ENCODE peak calls at places on chromosomes 11 and 22, in five cellular contexts. O is heart left ventricle; L is naive thymus-derived CD4-positive, alpha-beta T cell; N is fibroblast of lung; Q is foreskin keratinocyte. Z is an unnamed sample.

GRCh38 chr11:73308963-73309960 is 1.2 kb downstream of the ARHGEF17 start:
- DNase-seq in N (peak; percentile 96), L (no peak), Q (peak; percentile 90), O (peak; percentile 93), Z (peak; percentile 80)

GRCh38 chr11:83278351-83278750 is 7.8 kb downstream of the CCDC90B start:
- DNase-seq in Q (no peak), O (no peak), N (no peak), L (no peak), Z (no peak)

GRCh38 chr22:41314821-41315220 is 13.5 kb downstream of the ZC3H7B start:
- DNase-seq in N (no peak), L (no peak), O (no peak), Q (peak; percentile 51), Z (no peak)

GRCh38 chr11:76666408-76666807 is 4.1 kb downstream of the LRRC32 start:
- DNase-seq in O (peak; percentile 73), Q (no peak), N (peak; percentile 46), L (no peak), Z (peak; percentile 54)

GRCh38 chr11:67271548-67272284 is 5.4 kb downstream of the GRK2 start:
- DNase-seq in L (peak; percentile 64), N (no peak), Q (no peak), O (peak; percentile 22), Z (peak; percentile 30)

GRCh38 chr11:86666193-86666592 is 6.2 kb downstream of the ME3 start:
- DNase-seq in Q (peak; percentile 73), L (no peak), O (no peak), N (no peak), Z (no peak)

GRCh38 chr11:130431806-130432205 is 3.4 kb upstream of the ADAMTS8 start:
- DNase-seq in Q (no peak), L (no peak), N (peak; percentile 71), O (no peak), Z (no peak)

GRCh38 chr11:33598426-33599069 is 102.1 kb downstream of the C11orf91 start:
- DNase-seq in L (no peak), O (no peak), Q (no peak), N (no peak), Z (no peak)

GRCh38 chr11:18145025-18145424 is 12.7 kb downstream of the MRGPRX3 start:
- DNase-seq in Q (no peak), O (no peak), N (peak; percentile 4), L (no peak), Z (no peak)

GRCh38 chr11:32962016-32962415 is 53.7 kb upstream of the DEPDC7 start:
- DNase-seq in L (no peak), O (no peak), N (no peak), Q (no peak), Z (no peak)

DNA sequence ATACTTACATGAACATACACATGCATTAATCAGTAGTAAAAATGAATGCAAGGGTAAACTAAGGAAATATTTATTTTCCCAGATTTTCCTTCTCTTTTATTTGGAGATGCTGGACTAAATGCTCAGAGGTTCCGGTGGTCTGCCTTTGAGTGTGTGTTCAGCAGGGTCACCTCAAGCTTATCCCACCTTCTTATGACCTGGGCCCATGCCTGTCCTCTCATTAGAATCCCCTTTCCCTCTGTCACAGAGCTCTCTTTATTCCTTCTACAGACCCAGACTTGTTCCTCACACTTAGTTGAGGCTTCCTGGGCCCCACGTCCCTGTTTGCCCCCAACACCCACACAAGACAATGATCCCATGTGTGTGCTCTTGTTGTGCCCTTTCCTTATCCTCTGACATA is 61.6 kb upstream of the TOP3B start:
- DNase-seq in N (no peak), Q (no peak), O (no peak), L (no peak), Z (no peak)
- H3K27me3 ChIP-seq in N (peaks cover 8% of the 10 kb centered on the region), Q (peaks cover 41% of the 10 kb centered on the region), O (no peaks in the 10 kb centered on the region), L (no peaks in the 10 kb centered on the region), Z (no peaks in the 10 kb centered on the region)

GRCh38 chr22:27790396-27791216 is 10.9 kb downstream of the MN1 start:
- DNase-seq in Q (no peak), N (no peak), O (no peak), L (no peak), Z (no peak)

GRCh38 chr22:27795053-27795452 is 6.5 kb downstream of the MN1 start:
- DNase-seq in L (no peak), O (no peak), Q (no peak), N (no peak), Z (no peak)

GRCh38 chr22:27794244-27794643 is 7.3 kb downstream of the MN1 start:
- DNase-seq in L (no peak), N (no peak), Q (no peak), O (no peak), Z (no peak)

GRCh38 chr22:27791494-27792241 is 9.9 kb downstream of the MN1 start:
- DNase-seq in O (no peak), Q (no peak), N (no peak), L (no peak), Z (no peak)

DNA sequence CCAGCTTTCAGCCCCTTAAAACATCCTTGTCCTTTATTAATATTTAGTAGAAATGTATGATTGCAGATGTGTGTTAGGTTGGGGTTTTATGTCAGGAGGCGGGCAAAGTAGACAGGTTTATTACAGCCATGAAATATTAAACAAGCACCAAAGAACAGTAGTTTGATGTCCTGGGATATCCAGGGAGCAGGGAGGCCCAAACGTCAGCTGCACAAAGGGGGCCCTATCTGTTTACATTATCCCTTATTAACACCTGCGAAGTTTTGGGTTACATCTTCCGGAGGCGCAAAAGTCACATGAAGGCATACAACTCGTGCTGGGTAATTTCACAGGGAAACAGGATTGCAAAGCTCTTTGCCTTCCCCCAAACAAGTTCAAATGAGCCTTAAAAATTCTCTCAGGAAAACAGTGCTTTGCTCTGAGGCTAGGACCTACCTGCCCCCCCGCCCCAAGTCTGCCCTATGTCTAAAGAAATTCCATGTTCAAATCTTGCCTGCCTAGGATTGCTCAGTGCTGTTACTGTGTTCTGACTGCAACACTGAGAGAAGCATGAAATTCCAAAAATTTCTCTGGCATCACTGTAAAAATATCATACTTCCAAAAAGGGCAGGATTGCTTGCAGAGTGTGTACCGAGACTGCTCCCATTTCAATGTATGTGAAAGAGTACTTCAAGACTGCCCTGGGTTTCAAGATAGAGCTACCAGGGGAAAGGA is 8.9 kb downstream of the MN1 start:
- DNase-seq in L (no peak), Q (no peak), N (no peak), O (no peak), Z (no peak)
- H3K27ac ChIP-seq in L (no peak overlapping the region), Q (no peak overlapping the region), N (no peak overlapping the region), O (no peak overlapping the region), Z (no peak overlapping the region)

GRCh38 chr11:10091314-10092045 is 202.5 kb downstream of the SBF2 start:
- DNase-seq in L (no peak), Q (no peak), N (no peak), O (no peak), Z (no peak)
- H3K27me3 ChIP-seq in L (no peaks in the 10 kb centered on the region), Q (no peaks in the 10 kb centered on the region), N (no peaks in the 10 kb centered on the region), O (no peaks in the 10 kb centered on the region), Z (no peaks in the 10 kb centered on the region)

DNA sequence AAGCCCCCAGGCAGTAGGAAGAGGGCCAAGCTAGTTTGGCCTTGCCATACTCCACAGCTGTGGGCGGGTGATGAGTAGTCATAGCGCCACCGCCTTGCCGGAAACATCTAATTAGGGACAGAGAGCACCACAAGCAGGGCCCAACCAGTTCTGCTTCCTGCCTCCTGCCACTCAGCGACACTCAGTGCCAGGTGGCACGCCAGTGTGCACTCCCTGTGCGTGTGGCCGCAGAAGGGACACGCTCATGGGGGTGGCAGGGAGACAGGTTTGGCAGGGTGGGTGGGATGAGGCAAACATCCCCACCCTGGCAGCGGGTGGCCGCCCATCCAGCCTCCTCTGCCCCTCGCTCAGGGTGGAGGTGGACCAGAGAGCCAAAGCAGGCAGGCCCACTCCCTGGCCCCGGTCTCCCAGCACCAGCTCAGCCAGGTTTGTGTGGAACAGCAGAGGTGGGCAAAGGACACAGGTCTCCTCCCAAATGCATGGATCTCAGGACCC is 4.9 kb downstream of the OVOL1 start:
- DNase-seq in O (no peak), Q (no peak), L (no peak), N (no peak), Z (no peak)
- H3K27ac ChIP-seq in O (no peak overlapping the region), Q (no peak overlapping the region), L (no peak overlapping the region), N (no peak overlapping the region), Z (no peak overlapping the region)

GRCh38 chr22:49402169-49402568 is 425.5 kb downstream of the BRD1 start:
- DNase-seq in Q (no peak), L (no peak), O (no peak), N (no peak), Z (peak; percentile 16)

GRCh38 chr22:49400136-49400865 is 427.4 kb downstream of the BRD1 start:
- DNase-seq in Q (no peak), O (no peak), L (no peak), N (no peak), Z (no peak)

GRCh38 chr22:49403102-49403501 is 424.6 kb downstream of the BRD1 start:
- DNase-seq in Q (no peak), N (no peak), O (no peak), L (no peak), Z (no peak)

GRCh38 chr22:49398646-49399045 is 429.0 kb downstream of the BRD1 start:
- DNase-seq in L (no peak), Q (no peak), N (no peak), O (no peak), Z (no peak)

DNA sequence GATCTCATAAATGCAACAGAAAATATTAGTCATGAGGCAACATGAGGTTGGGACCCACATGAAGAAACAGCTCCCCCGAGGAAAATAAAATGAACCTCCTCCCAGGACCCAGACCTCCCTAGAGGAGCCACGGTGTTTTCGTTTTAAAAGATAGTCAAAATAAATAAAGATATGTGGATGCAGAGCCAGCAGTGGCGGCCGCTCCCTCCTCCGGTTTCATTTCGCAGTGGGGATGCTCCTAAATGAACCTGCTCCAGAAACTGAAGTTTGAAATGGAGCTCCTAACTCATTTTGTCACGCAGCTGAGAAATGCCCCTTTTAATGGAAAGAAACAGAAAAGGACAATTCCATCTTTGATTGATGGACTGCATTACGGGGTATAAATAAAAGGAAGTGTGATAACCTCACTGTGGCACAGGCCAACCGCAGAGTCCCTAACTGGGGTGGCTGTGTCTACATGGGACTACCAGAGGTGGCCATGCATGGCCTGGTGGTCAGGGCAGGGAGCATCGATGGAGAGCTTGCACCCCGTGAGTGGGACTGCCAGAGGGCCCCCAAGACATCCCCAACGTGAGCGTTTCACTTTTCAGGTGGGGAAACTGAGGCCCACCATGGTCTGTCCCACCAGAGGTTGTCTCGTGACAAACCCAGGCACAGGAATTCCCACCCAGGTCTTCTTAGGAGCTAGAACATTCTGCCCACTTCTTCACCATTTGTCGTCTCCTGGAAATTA is 426.6 kb downstream of the BRD1 start:
- DNase-seq in N (no peak), Q (no peak), L (no peak), O (no peak), Z (no peak)
- H3K27me3 ChIP-seq in N (no peaks in the 10 kb centered on the region), Q (no peaks in the 10 kb centered on the region), L (no peaks in the 10 kb centered on the region), O (no peaks in the 10 kb centered on the region), Z (no peaks in the 10 kb centered on the region)

Z was measured in right lobe of liver.